ENCODE peak calls at places on chromosomes 11 and 22, in seven cellular contexts. One of them, this sample, is unnamed.
A peak's percentile ranks its signal among the peaks of the same experiment; 100 is the strongest.

GRCh38 chr22:24592144-24592845 is 578 bp downstream of the LRRC75B start:
- DNase-seq in amniotic epithelial cell: no peak
- DNase-seq in stimulated activated effector memory CD8-positive, alpha-beta T cell treated with anti-CD3 and anti-CD28 coated beads, Interleukin-12 subunit alpha, Interleukin-12 subunit beta, amount 100 ng/mL, for 72 hours: peak; percentile 64
- DNase-seq in hepatocyte: no peak
- DNase-seq in fibroblast of lung: no peak
- DNase-seq in stimulated activated CD8-positive, alpha-beta memory T cell treated with anti-CD3 and anti-CD28 coated beads, Interleukin-4, amount 100 ng/mL, for 24 hours: no peak
- DNase-seq in iPS-NIHi11: peak; percentile 69
- DNase-seq in this sample: no peak

GRCh38 chr11:65452806-65453490 is 30.4 kb downstream of the NEAT1 start:
- DNase-seq in amniotic epithelial cell: peak; percentile 79
- DNase-seq in stimulated activated effector memory CD8-positive, alpha-beta T cell treated with anti-CD3 and anti-CD28 coated beads, Interleukin-12 subunit alpha, Interleukin-12 subunit beta, amount 100 ng/mL, for 72 hours: no peak
- DNase-seq in hepatocyte: no peak
- DNase-seq in fibroblast of lung: peak; percentile 81
- DNase-seq in stimulated activated CD8-positive, alpha-beta memory T cell treated with anti-CD3 and anti-CD28 coated beads, Interleukin-4, amount 100 ng/mL, for 24 hours: no peak
- DNase-seq in iPS-NIHi11: no peak
- DNase-seq in this sample: no peak

GRCh38 chr11:14026961-14027360 is 64.4 kb downstream of the SPON1 start:
- DNase-seq in amniotic epithelial cell: no peak
- DNase-seq in stimulated activated effector memory CD8-positive, alpha-beta T cell treated with anti-CD3 and anti-CD28 coated beads, Interleukin-12 subunit alpha, Interleukin-12 subunit beta, amount 100 ng/mL, for 72 hours: no peak
- DNase-seq in hepatocyte: no peak
- DNase-seq in fibroblast of lung: no peak
- DNase-seq in stimulated activated CD8-positive, alpha-beta memory T cell treated with anti-CD3 and anti-CD28 coated beads, Interleukin-4, amount 100 ng/mL, for 24 hours: no peak
- DNase-seq in iPS-NIHi11: no peak
- DNase-seq in this sample: no peak

GRCh38 chr11:93489841-93490240 is 53.4 kb downstream of the SMCO4 start:
- DNase-seq in amniotic epithelial cell: no peak
- DNase-seq in stimulated activated effector memory CD8-positive, alpha-beta T cell treated with anti-CD3 and anti-CD28 coated beads, Interleukin-12 subunit alpha, Interleukin-12 subunit beta, amount 100 ng/mL, for 72 hours: no peak
- DNase-seq in hepatocyte: no peak
- DNase-seq in fibroblast of lung: no peak
- DNase-seq in stimulated activated CD8-positive, alpha-beta memory T cell treated with anti-CD3 and anti-CD28 coated beads, Interleukin-4, amount 100 ng/mL, for 24 hours: no peak
- DNase-seq in iPS-NIHi11: no peak
- DNase-seq in this sample: no peak

GRCh38 chr11:118870396-118871343 is 13.0 kb upstream of the CXCR5 start:
- DNase-seq in amniotic epithelial cell: peak; percentile 50
- DNase-seq in stimulated activated effector memory CD8-positive, alpha-beta T cell treated with anti-CD3 and anti-CD28 coated beads, Interleukin-12 subunit alpha, Interleukin-12 subunit beta, amount 100 ng/mL, for 72 hours: peak; percentile 80
- DNase-seq in hepatocyte: no peak
- DNase-seq in fibroblast of lung: peak; percentile 10
- DNase-seq in stimulated activated CD8-positive, alpha-beta memory T cell treated with anti-CD3 and anti-CD28 coated beads, Interleukin-4, amount 100 ng/mL, for 24 hours: no peak
- DNase-seq in iPS-NIHi11: peak; percentile 66
- DNase-seq in this sample: no peak

GRCh38 chr22:27405672-27406388 is 395.7 kb downstream of the MN1 start:
- DNase-seq in amniotic epithelial cell: peak; percentile 44
- DNase-seq in stimulated activated effector memory CD8-positive, alpha-beta T cell treated with anti-CD3 and anti-CD28 coated beads, Interleukin-12 subunit alpha, Interleukin-12 subunit beta, amount 100 ng/mL, for 72 hours: peak; percentile 52
- DNase-seq in hepatocyte: peak; percentile 75
- DNase-seq in fibroblast of lung: no peak
- DNase-seq in stimulated activated CD8-positive, alpha-beta memory T cell treated with anti-CD3 and anti-CD28 coated beads, Interleukin-4, amount 100 ng/mL, for 24 hours: no peak
- DNase-seq in iPS-NIHi11: peak; percentile 87
- DNase-seq in this sample: peak; percentile 84

GRCh38 chr11:87035976-87036583 is 1.7 kb upstream of the TMEM135 start:
- DNase-seq in amniotic epithelial cell: no peak
- DNase-seq in stimulated activated effector memory CD8-positive, alpha-beta T cell treated with anti-CD3 and anti-CD28 coated beads, Interleukin-12 subunit alpha, Interleukin-12 subunit beta, amount 100 ng/mL, for 72 hours: no peak
- DNase-seq in hepatocyte: no peak
- DNase-seq in fibroblast of lung: no peak
- DNase-seq in stimulated activated CD8-positive, alpha-beta memory T cell treated with anti-CD3 and anti-CD28 coated beads, Interleukin-4, amount 100 ng/mL, for 24 hours: no peak
- DNase-seq in iPS-NIHi11: no peak
- DNase-seq in this sample: no peak

GRCh38 chr22:48926663-48927062 is 901.0 kb downstream of the BRD1 start:
- DNase-seq in amniotic epithelial cell: no peak
- DNase-seq in stimulated activated effector memory CD8-positive, alpha-beta T cell treated with anti-CD3 and anti-CD28 coated beads, Interleukin-12 subunit alpha, Interleukin-12 subunit beta, amount 100 ng/mL, for 72 hours: no peak
- DNase-seq in hepatocyte: no peak
- DNase-seq in fibroblast of lung: no peak
- DNase-seq in stimulated activated CD8-positive, alpha-beta memory T cell treated with anti-CD3 and anti-CD28 coated beads, Interleukin-4, amount 100 ng/mL, for 24 hours: no peak
- DNase-seq in iPS-NIHi11: no peak
- DNase-seq in this sample: no peak

GRCh38 chr11:122661182-122661945 is 5.8 kb downstream of the UBASH3B start:
- DNase-seq in amniotic epithelial cell: no peak
- DNase-seq in stimulated activated effector memory CD8-positive, alpha-beta T cell treated with anti-CD3 and anti-CD28 coated beads, Interleukin-12 subunit alpha, Interleukin-12 subunit beta, amount 100 ng/mL, for 72 hours: no peak
- DNase-seq in hepatocyte: no peak
- DNase-seq in fibroblast of lung: peak; percentile 66
- DNase-seq in stimulated activated CD8-positive, alpha-beta memory T cell treated with anti-CD3 and anti-CD28 coated beads, Interleukin-4, amount 100 ng/mL, for 24 hours: no peak
- DNase-seq in iPS-NIHi11: peak; percentile 29
- DNase-seq in this sample: no peak

GRCh38 chr22:31248138-31248745 is 36.1 kb downstream of the LIMK2 start:
- DNase-seq in amniotic epithelial cell: peak; percentile 97
- DNase-seq in stimulated activated effector memory CD8-positive, alpha-beta T cell treated with anti-CD3 and anti-CD28 coated beads, Interleukin-12 subunit alpha, Interleukin-12 subunit beta, amount 100 ng/mL, for 72 hours: peak; percentile 54
- DNase-seq in hepatocyte: peak; percentile 92
- DNase-seq in fibroblast of lung: peak; percentile 97
- DNase-seq in stimulated activated CD8-positive, alpha-beta memory T cell treated with anti-CD3 and anti-CD28 coated beads, Interleukin-4, amount 100 ng/mL, for 24 hours: peak; percentile 48
- DNase-seq in iPS-NIHi11: peak; percentile 87
- DNase-seq in this sample: peak; percentile 88

GRCh38 chr11:64230209-64230984 is at the start of gene DNAJC4:
- DNase-seq in amniotic epithelial cell: peak; percentile 84
- DNase-seq in stimulated activated effector memory CD8-positive, alpha-beta T cell treated with anti-CD3 and anti-CD28 coated beads, Interleukin-12 subunit alpha, Interleukin-12 subunit beta, amount 100 ng/mL, for 72 hours: peak; percentile 97
- DNase-seq in hepatocyte: peak; percentile 96
- DNase-seq in fibroblast of lung: peak; percentile 87
- DNase-seq in stimulated activated CD8-positive, alpha-beta memory T cell treated with anti-CD3 and anti-CD28 coated beads, Interleukin-4, amount 100 ng/mL, for 24 hours: peak; percentile 79
- DNase-seq in iPS-NIHi11: peak; percentile 85
- DNase-seq in this sample: peak; percentile 88

GRCh38 chr11:118791961-118792578 is 1.1 kb upstream of the DDX6 start:
- DNase-seq in amniotic epithelial cell: peak; percentile 10
- DNase-seq in stimulated activated effector memory CD8-positive, alpha-beta T cell treated with anti-CD3 and anti-CD28 coated beads, Interleukin-12 subunit alpha, Interleukin-12 subunit beta, amount 100 ng/mL, for 72 hours: peak; percentile 72
- DNase-seq in hepatocyte: peak; percentile 48
- DNase-seq in fibroblast of lung: no peak
- DNase-seq in stimulated activated CD8-positive, alpha-beta memory T cell treated with anti-CD3 and anti-CD28 coated beads, Interleukin-4, amount 100 ng/mL, for 24 hours: no peak
- DNase-seq in iPS-NIHi11: peak; percentile 46
- DNase-seq in this sample: no peak

GRCh38 chr11:134196756-134197155 is 27.0 kb downstream of the NCAPD3 start:
- DNase-seq in amniotic epithelial cell: no peak
- DNase-seq in stimulated activated effector memory CD8-positive, alpha-beta T cell treated with anti-CD3 and anti-CD28 coated beads, Interleukin-12 subunit alpha, Interleukin-12 subunit beta, amount 100 ng/mL, for 72 hours: no peak
- DNase-seq in hepatocyte: no peak
- DNase-seq in fibroblast of lung: no peak
- DNase-seq in stimulated activated CD8-positive, alpha-beta memory T cell treated with anti-CD3 and anti-CD28 coated beads, Interleukin-4, amount 100 ng/mL, for 24 hours: no peak
- DNase-seq in iPS-NIHi11: no peak
- DNase-seq in this sample: no peak

GRCh38 chr11:15714641-15715399 is 600.1 kb downstream of the INSC start:
- DNase-seq in amniotic epithelial cell: no peak
- DNase-seq in stimulated activated effector memory CD8-positive, alpha-beta T cell treated with anti-CD3 and anti-CD28 coated beads, Interleukin-12 subunit alpha, Interleukin-12 subunit beta, amount 100 ng/mL, for 72 hours: no peak
- DNase-seq in hepatocyte: no peak
- DNase-seq in fibroblast of lung: no peak
- DNase-seq in stimulated activated CD8-positive, alpha-beta memory T cell treated with anti-CD3 and anti-CD28 coated beads, Interleukin-4, amount 100 ng/mL, for 24 hours: no peak
- DNase-seq in iPS-NIHi11: no peak
- DNase-seq in this sample: no peak

GRCh38 chr11:47923667-47924066 is 56.7 kb upstream of the PTPRJ start:
- DNase-seq in amniotic epithelial cell: no peak
- DNase-seq in stimulated activated effector memory CD8-positive, alpha-beta T cell treated with anti-CD3 and anti-CD28 coated beads, Interleukin-12 subunit alpha, Interleukin-12 subunit beta, amount 100 ng/mL, for 72 hours: no peak
- DNase-seq in hepatocyte: no peak
- DNase-seq in fibroblast of lung: peak; percentile 48
- DNase-seq in stimulated activated CD8-positive, alpha-beta memory T cell treated with anti-CD3 and anti-CD28 coated beads, Interleukin-4, amount 100 ng/mL, for 24 hours: no peak
- DNase-seq in iPS-NIHi11: no peak
- DNase-seq in this sample: no peak

GRCh38 chr22:46576556-46577351 is 39.3 kb upstream of the CELSR1 start:
- DNase-seq in amniotic epithelial cell: peak; percentile 36
- DNase-seq in stimulated activated effector memory CD8-positive, alpha-beta T cell treated with anti-CD3 and anti-CD28 coated beads, Interleukin-12 subunit alpha, Interleukin-12 subunit beta, amount 100 ng/mL, for 72 hours: peak; percentile 64
- DNase-seq in hepatocyte: peak; percentile 87
- DNase-seq in fibroblast of lung: peak; percentile 55
- DNase-seq in stimulated activated CD8-positive, alpha-beta memory T cell treated with anti-CD3 and anti-CD28 coated beads, Interleukin-4, amount 100 ng/mL, for 24 hours: peak; percentile 52
- DNase-seq in iPS-NIHi11: peak; percentile 94
- DNase-seq in this sample: peak; percentile 98

GRCh38 chr11:13440100-13440855 is 22.7 kb downstream of the BTBD10 start:
- DNase-seq in amniotic epithelial cell: peak; percentile 97
- DNase-seq in stimulated activated effector memory CD8-positive, alpha-beta T cell treated with anti-CD3 and anti-CD28 coated beads, Interleukin-12 subunit alpha, Interleukin-12 subunit beta, amount 100 ng/mL, for 72 hours: no peak
- DNase-seq in hepatocyte: peak; percentile 34
- DNase-seq in fibroblast of lung: peak; percentile 94
- DNase-seq in stimulated activated CD8-positive, alpha-beta memory T cell treated with anti-CD3 and anti-CD28 coated beads, Interleukin-4, amount 100 ng/mL, for 24 hours: no peak
- DNase-seq in iPS-NIHi11: peak; percentile 29
- DNase-seq in this sample: peak; percentile 65

GRCh38 chr22:42321908-42322561 is 51.6 kb upstream of the TCF20 start:
- DNase-seq in amniotic epithelial cell: no peak
- DNase-seq in stimulated activated effector memory CD8-positive, alpha-beta T cell treated with anti-CD3 and anti-CD28 coated beads, Interleukin-12 subunit alpha, Interleukin-12 subunit beta, amount 100 ng/mL, for 72 hours: no peak
- DNase-seq in hepatocyte: peak; percentile 64
- DNase-seq in fibroblast of lung: no peak
- DNase-seq in stimulated activated CD8-positive, alpha-beta memory T cell treated with anti-CD3 and anti-CD28 coated beads, Interleukin-4, amount 100 ng/mL, for 24 hours: no peak
- DNase-seq in iPS-NIHi11: no peak
- DNase-seq in this sample: peak; percentile 85

GRCh38 chr22:24727218-24727851 is 47.2 kb downstream of the PIWIL3 start:
- DNase-seq in amniotic epithelial cell: peak; percentile 87
- DNase-seq in stimulated activated effector memory CD8-positive, alpha-beta T cell treated with anti-CD3 and anti-CD28 coated beads, Interleukin-12 subunit alpha, Interleukin-12 subunit beta, amount 100 ng/mL, for 72 hours: no peak
- DNase-seq in hepatocyte: peak; percentile 76
- DNase-seq in fibroblast of lung: peak; percentile 85
- DNase-seq in stimulated activated CD8-positive, alpha-beta memory T cell treated with anti-CD3 and anti-CD28 coated beads, Interleukin-4, amount 100 ng/mL, for 24 hours: no peak
- DNase-seq in iPS-NIHi11: no peak
- DNase-seq in this sample: no peak

GRCh38 chr11:70716986-70717775 is 318.9 kb downstream of the CTTN start:
- DNase-seq in amniotic epithelial cell: no peak
- DNase-seq in stimulated activated effector memory CD8-positive, alpha-beta T cell treated with anti-CD3 and anti-CD28 coated beads, Interleukin-12 subunit alpha, Interleukin-12 subunit beta, amount 100 ng/mL, for 72 hours: no peak
- DNase-seq in hepatocyte: no peak
- DNase-seq in fibroblast of lung: peak; percentile 28
- DNase-seq in stimulated activated CD8-positive, alpha-beta memory T cell treated with anti-CD3 and anti-CD28 coated beads, Interleukin-4, amount 100 ng/mL, for 24 hours: no peak
- DNase-seq in iPS-NIHi11: no peak
- DNase-seq in this sample: no peak

GRCh38 chr11:84413547-84413946 is 1127.4 kb upstream of the CCDC90B start:
- DNase-seq in amniotic epithelial cell: no peak
- DNase-seq in stimulated activated effector memory CD8-positive, alpha-beta T cell treated with anti-CD3 and anti-CD28 coated beads, Interleukin-12 subunit alpha, Interleukin-12 subunit beta, amount 100 ng/mL, for 72 hours: no peak
- DNase-seq in hepatocyte: no peak
- DNase-seq in fibroblast of lung: no peak
- DNase-seq in stimulated activated CD8-positive, alpha-beta memory T cell treated with anti-CD3 and anti-CD28 coated beads, Interleukin-4, amount 100 ng/mL, for 24 hours: no peak
- DNase-seq in iPS-NIHi11: no peak
- DNase-seq in this sample: no peak

GRCh38 chr11:73650400-73650799 is 4.0 kb downstream of the PLEKHB1 start:
- DNase-seq in amniotic epithelial cell: no peak
- DNase-seq in stimulated activated effector memory CD8-positive, alpha-beta T cell treated with anti-CD3 and anti-CD28 coated beads, Interleukin-12 subunit alpha, Interleukin-12 subunit beta, amount 100 ng/mL, for 72 hours: no peak
- DNase-seq in hepatocyte: no peak
- DNase-seq in fibroblast of lung: no peak
- DNase-seq in stimulated activated CD8-positive, alpha-beta memory T cell treated with anti-CD3 and anti-CD28 coated beads, Interleukin-4, amount 100 ng/mL, for 24 hours: no peak
- DNase-seq in iPS-NIHi11: no peak
- DNase-seq in this sample: no peak

GRCh38 chr11:112662554-112662953 is 298.7 kb upstream of the NCAM1 start:
- DNase-seq in amniotic epithelial cell: no peak
- DNase-seq in stimulated activated effector memory CD8-positive, alpha-beta T cell treated with anti-CD3 and anti-CD28 coated beads, Interleukin-12 subunit alpha, Interleukin-12 subunit beta, amount 100 ng/mL, for 72 hours: no peak
- DNase-seq in hepatocyte: no peak
- DNase-seq in fibroblast of lung: no peak
- DNase-seq in stimulated activated CD8-positive, alpha-beta memory T cell treated with anti-CD3 and anti-CD28 coated beads, Interleukin-4, amount 100 ng/mL, for 24 hours: no peak
- DNase-seq in iPS-NIHi11: no peak
- DNase-seq in this sample: no peak

GRCh38 chr11:35546317-35546716 is 20.9 kb upstream of the PAMR1 start:
- DNase-seq in amniotic epithelial cell: no peak
- DNase-seq in stimulated activated effector memory CD8-positive, alpha-beta T cell treated with anti-CD3 and anti-CD28 coated beads, Interleukin-12 subunit alpha, Interleukin-12 subunit beta, amount 100 ng/mL, for 72 hours: no peak
- DNase-seq in hepatocyte: no peak
- DNase-seq in fibroblast of lung: no peak
- DNase-seq in stimulated activated CD8-positive, alpha-beta memory T cell treated with anti-CD3 and anti-CD28 coated beads, Interleukin-4, amount 100 ng/mL, for 24 hours: no peak
- DNase-seq in iPS-NIHi11: no peak
- DNase-seq in this sample: no peak

GRCh38 chr22:42816339-42816738 is 40.7 kb downstream of the ARFGAP3 start:
- DNase-seq in amniotic epithelial cell: no peak
- DNase-seq in stimulated activated effector memory CD8-positive, alpha-beta T cell treated with anti-CD3 and anti-CD28 coated beads, Interleukin-12 subunit alpha, Interleukin-12 subunit beta, amount 100 ng/mL, for 72 hours: no peak
- DNase-seq in hepatocyte: no peak
- DNase-seq in fibroblast of lung: no peak
- DNase-seq in stimulated activated CD8-positive, alpha-beta memory T cell treated with anti-CD3 and anti-CD28 coated beads, Interleukin-4, amount 100 ng/mL, for 24 hours: no peak
- DNase-seq in iPS-NIHi11: no peak
- DNase-seq in this sample: no peak

GRCh38 chr11:71502871-71503435 is 24.1 kb upstream of the KRTAP5-7 start:
- DNase-seq in amniotic epithelial cell: no peak
- DNase-seq in stimulated activated effector memory CD8-positive, alpha-beta T cell treated with anti-CD3 and anti-CD28 coated beads, Interleukin-12 subunit alpha, Interleukin-12 subunit beta, amount 100 ng/mL, for 72 hours: no peak
- DNase-seq in hepatocyte: no peak
- DNase-seq in fibroblast of lung: no peak
- DNase-seq in stimulated activated CD8-positive, alpha-beta memory T cell treated with anti-CD3 and anti-CD28 coated beads, Interleukin-4, amount 100 ng/mL, for 24 hours: no peak
- DNase-seq in iPS-NIHi11: no peak
- DNase-seq in this sample: no peak

GRCh38 chr11:129333873-129334272 is 41.8 kb upstream of the BARX2 start:
- DNase-seq in amniotic epithelial cell: no peak
- DNase-seq in stimulated activated effector memory CD8-positive, alpha-beta T cell treated with anti-CD3 and anti-CD28 coated beads, Interleukin-12 subunit alpha, Interleukin-12 subunit beta, amount 100 ng/mL, for 72 hours: peak; percentile 17
- DNase-seq in hepatocyte: no peak
- DNase-seq in fibroblast of lung: peak; percentile 9
- DNase-seq in stimulated activated CD8-positive, alpha-beta memory T cell treated with anti-CD3 and anti-CD28 coated beads, Interleukin-4, amount 100 ng/mL, for 24 hours: no peak
- DNase-seq in iPS-NIHi11: no peak
- DNase-seq in this sample: no peak

GRCh38 chr22:37726240-37726887 is 29.5 kb downstream of the TRIOBP start:
- DNase-seq in amniotic epithelial cell: peak; percentile 66
- DNase-seq in stimulated activated effector memory CD8-positive, alpha-beta T cell treated with anti-CD3 and anti-CD28 coated beads, Interleukin-12 subunit alpha, Interleukin-12 subunit beta, amount 100 ng/mL, for 72 hours: no peak
- DNase-seq in hepatocyte: no peak
- DNase-seq in fibroblast of lung: no peak
- DNase-seq in stimulated activated CD8-positive, alpha-beta memory T cell treated with anti-CD3 and anti-CD28 coated beads, Interleukin-4, amount 100 ng/mL, for 24 hours: no peak
- DNase-seq in iPS-NIHi11: peak; percentile 39
- DNase-seq in this sample: no peak

GRCh38 chr22:50613291-50613981 is 12.8 kb downstream of the MAPK8IP2 start:
- DNase-seq in amniotic epithelial cell: no peak
- DNase-seq in stimulated activated effector memory CD8-positive, alpha-beta T cell treated with anti-CD3 and anti-CD28 coated beads, Interleukin-12 subunit alpha, Interleukin-12 subunit beta, amount 100 ng/mL, for 72 hours: no peak
- DNase-seq in hepatocyte: no peak
- DNase-seq in fibroblast of lung: no peak
- DNase-seq in stimulated activated CD8-positive, alpha-beta memory T cell treated with anti-CD3 and anti-CD28 coated beads, Interleukin-4, amount 100 ng/mL, for 24 hours: no peak
- DNase-seq in iPS-NIHi11: peak; percentile 74
- DNase-seq in this sample: peak; percentile 47

GRCh38 chr11:102833731-102834130 is 9.7 kb downstream of the MMP3 start:
- DNase-seq in amniotic epithelial cell: peak; percentile 65
- DNase-seq in stimulated activated effector memory CD8-positive, alpha-beta T cell treated with anti-CD3 and anti-CD28 coated beads, Interleukin-12 subunit alpha, Interleukin-12 subunit beta, amount 100 ng/mL, for 72 hours: no peak
- DNase-seq in hepatocyte: no peak
- DNase-seq in fibroblast of lung: peak; percentile 34
- DNase-seq in stimulated activated CD8-positive, alpha-beta memory T cell treated with anti-CD3 and anti-CD28 coated beads, Interleukin-4, amount 100 ng/mL, for 24 hours: no peak
- DNase-seq in iPS-NIHi11: no peak
- DNase-seq in this sample: no peak

GRCh38 chr11:61201476-61201875 is 1.8 kb upstream of the PGA3 start:
- DNase-seq in amniotic epithelial cell: no peak
- DNase-seq in stimulated activated effector memory CD8-positive, alpha-beta T cell treated with anti-CD3 and anti-CD28 coated beads, Interleukin-12 subunit alpha, Interleukin-12 subunit beta, amount 100 ng/mL, for 72 hours: no peak
- DNase-seq in hepatocyte: no peak
- DNase-seq in fibroblast of lung: no peak
- DNase-seq in stimulated activated CD8-positive, alpha-beta memory T cell treated with anti-CD3 and anti-CD28 coated beads, Interleukin-4, amount 100 ng/mL, for 24 hours: no peak
- DNase-seq in iPS-NIHi11: no peak
- DNase-seq in this sample: no peak

GRCh38 chr11:47408598-47409439 is 429 bp downstream of the SLC39A13 start:
- DNase-seq in amniotic epithelial cell: peak; percentile 86
- DNase-seq in stimulated activated effector memory CD8-positive, alpha-beta T cell treated with anti-CD3 and anti-CD28 coated beads, Interleukin-12 subunit alpha, Interleukin-12 subunit beta, amount 100 ng/mL, for 72 hours: peak; percentile 73
- DNase-seq in hepatocyte: peak; percentile 71
- DNase-seq in fibroblast of lung: peak; percentile 85
- DNase-seq in stimulated activated CD8-positive, alpha-beta memory T cell treated with anti-CD3 and anti-CD28 coated beads, Interleukin-4, amount 100 ng/mL, for 24 hours: no peak
- DNase-seq in iPS-NIHi11: no peak
- DNase-seq in this sample: peak; percentile 35

GRCh38 chr11:68505596-68505995 is 45.0 kb downstream of the PPP6R3 start:
- DNase-seq in amniotic epithelial cell: peak; percentile 16
- DNase-seq in stimulated activated effector memory CD8-positive, alpha-beta T cell treated with anti-CD3 and anti-CD28 coated beads, Interleukin-12 subunit alpha, Interleukin-12 subunit beta, amount 100 ng/mL, for 72 hours: no peak
- DNase-seq in hepatocyte: no peak
- DNase-seq in fibroblast of lung: peak; percentile 43
- DNase-seq in stimulated activated CD8-positive, alpha-beta memory T cell treated with anti-CD3 and anti-CD28 coated beads, Interleukin-4, amount 100 ng/mL, for 24 hours: no peak
- DNase-seq in iPS-NIHi11: no peak
- DNase-seq in this sample: no peak

GRCh38 chr11:115206365-115207022 is 297.7 kb downstream of the CADM1 start:
- DNase-seq in amniotic epithelial cell: no peak
- DNase-seq in stimulated activated effector memory CD8-positive, alpha-beta T cell treated with anti-CD3 and anti-CD28 coated beads, Interleukin-12 subunit alpha, Interleukin-12 subunit beta, amount 100 ng/mL, for 72 hours: no peak
- DNase-seq in hepatocyte: no peak
- DNase-seq in fibroblast of lung: no peak
- DNase-seq in stimulated activated CD8-positive, alpha-beta memory T cell treated with anti-CD3 and anti-CD28 coated beads, Interleukin-4, amount 100 ng/mL, for 24 hours: no peak
- DNase-seq in iPS-NIHi11: no peak
- DNase-seq in this sample: no peak

GRCh38 chr11:9765320-9766101 is 101.6 kb downstream of the SWAP70 start:
- DNase-seq in amniotic epithelial cell: peak; percentile 81
- DNase-seq in stimulated activated effector memory CD8-positive, alpha-beta T cell treated with anti-CD3 and anti-CD28 coated beads, Interleukin-12 subunit alpha, Interleukin-12 subunit beta, amount 100 ng/mL, for 72 hours: no peak
- DNase-seq in hepatocyte: peak; percentile 55
- DNase-seq in fibroblast of lung: peak; percentile 93
- DNase-seq in stimulated activated CD8-positive, alpha-beta memory T cell treated with anti-CD3 and anti-CD28 coated beads, Interleukin-4, amount 100 ng/mL, for 24 hours: no peak
- DNase-seq in iPS-NIHi11: peak; percentile 71
- DNase-seq in this sample: no peak

GRCh38 chr22:43257549-43257948 is 70.6 kb upstream of the TTLL12 start:
- DNase-seq in amniotic epithelial cell: no peak
- DNase-seq in stimulated activated effector memory CD8-positive, alpha-beta T cell treated with anti-CD3 and anti-CD28 coated beads, Interleukin-12 subunit alpha, Interleukin-12 subunit beta, amount 100 ng/mL, for 72 hours: no peak
- DNase-seq in hepatocyte: no peak
- DNase-seq in fibroblast of lung: peak; percentile 27
- DNase-seq in stimulated activated CD8-positive, alpha-beta memory T cell treated with anti-CD3 and anti-CD28 coated beads, Interleukin-4, amount 100 ng/mL, for 24 hours: no peak
- DNase-seq in iPS-NIHi11: no peak
- DNase-seq in this sample: no peak